ENCODE peak calls at places on chromosome 11, in eight cellular contexts. X, Z, Q, T, R, G, D and A are unnamed samples.

GRCh38 chr11:2264366-2265011 is 5.9 kb downstream of the ASCL2 start:
- DNase-seq in X (no peak), Z (no peak), Q (no peak), T (no peak), R (no peak), G (no peak), D (no peak), A (no peak)

GRCh38 chr11:93271596-93271995 is 58.9 kb upstream of the DEUP1 start:
- DNase-seq in X (no peak), Z (no peak), Q (no peak), T (no peak), R (no peak), G (no peak), D (no peak), A (no peak)

GRCh38 chr11:2139691-2140337 is 625 bp upstream of the IGF2 start:
- DNase-seq in X (no peak), Z (peak), Q (no peak), T (no peak), R (no peak), G (no peak), D (no peak), A (no peak)

GRCh38 chr11:68381716-68382115 is 69.3 kb downstream of the LRP5 start:
- DNase-seq in X (no peak), Z (no peak), Q (no peak), T (no peak), R (no peak), G (peak), D (no peak), A (no peak)

GRCh38 chr11:72685560-72686480 is 11.6 kb upstream of the PDE2A start:
- DNase-seq in X (peak), Z (no peak), Q (peak), T (peak), R (no peak), G (no peak), D (no peak), A (no peak)

GRCh38 chr11:123166095-123166559 is 28.9 kb downstream of the CLMP start:
- DNase-seq in X (no peak), Z (peak), Q (peak), T (no peak), R (no peak), G (no peak), D (no peak), A (no peak)

GRCh38 chr11:19722702-19723101 is 10.1 kb downstream of the NAV2 start:
- DNase-seq in X (no peak), Z (no peak), Q (no peak), T (no peak), R (no peak), G (no peak), D (no peak), A (no peak)

GRCh38 chr11:65855927-65856363 is 2.0 kb downstream of the CFL1 start:
- DNase-seq in X (no peak), Z (no peak), Q (no peak), T (no peak), R (no peak), G (no peak), D (no peak), A (no peak)

GRCh38 chr11:111357150-111358037 is 21.7 kb downstream of the POU2AF1 start:
- DNase-seq in X (no peak), Z (peak), Q (no peak), T (no peak), R (no peak), G (no peak), D (no peak), A (no peak)

GRCh38 chr11:104823638-104824037 is 74.6 kb downstream of the CASP12 start:
- DNase-seq in X (no peak), Z (no peak), Q (no peak), T (no peak), R (no peak), G (peak), D (no peak), A (no peak)

GRCh38 chr11:108983621-108984020 is 318.8 kb downstream of the DDX10 start:
- DNase-seq in X (no peak), Z (no peak), Q (no peak), T (no peak), R (no peak), G (no peak), D (no peak), A (no peak)

GRCh38 chr11:66744485-66745355 is 15.7 kb upstream of the SPTBN2 start:
- DNase-seq in X (peak), Z (peak), Q (peak), T (no peak), R (peak), G (peak), D (peak), A (peak)

GRCh38 chr11:2089536-2090165 is 49.5 kb downstream of the IGF2 start:
- DNase-seq in X (no peak), Z (peak), Q (peak), T (no peak), R (no peak), G (peak), D (no peak), A (no peak)

GRCh38 chr11:16293204-16293681 is 63.1 kb downstream of the SOX6 start:
- DNase-seq in X (no peak), Z (peak), Q (no peak), T (no peak), R (no peak), G (no peak), D (no peak), A (no peak)

GRCh38 chr11:15903246-15903645 is 453.1 kb downstream of the SOX6 start:
- DNase-seq in X (no peak), Z (no peak), Q (no peak), T (no peak), R (no peak), G (no peak), D (no peak), A (no peak)

GRCh38 chr11:93905384-93905783 is 55.0 kb upstream of the VSTM5 start:
- DNase-seq in X (no peak), Z (peak), Q (no peak), T (peak), R (no peak), G (no peak), D (no peak), A (no peak)

GRCh38 chr11:20589796-20590195 is 9.6 kb upstream of the SLC6A5 start:
- DNase-seq in X (no peak), Z (peak), Q (no peak), T (no peak), R (no peak), G (no peak), D (no peak), A (no peak)

GRCh38 chr11:76185931-76186401 is 20.3 kb downstream of the WNT11 start:
- DNase-seq in X (no peak), Z (no peak), Q (no peak), T (no peak), R (no peak), G (no peak), D (peak), A (no peak)

GRCh38 chr11:119741369-119742262 is 12.6 kb upstream of the NECTIN1 start:
- DNase-seq in X (peak), Z (no peak), Q (no peak), T (no peak), R (peak), G (peak), D (peak), A (no peak)

GRCh38 chr11:8932564-8933180 is at the start of gene C11orf16:
- DNase-seq in X (no peak), Z (peak), Q (no peak), T (no peak), R (no peak), G (no peak), D (no peak), A (no peak)

GRCh38 chr11:9820260-9820659 is 156.4 kb downstream of the SWAP70 start:
- DNase-seq in X (no peak), Z (peak), Q (no peak), T (no peak), R (no peak), G (no peak), D (no peak), A (no peak)

GRCh38 chr11:102981324-102981910 is 25.9 kb upstream of the MMP13 start:
- DNase-seq in X (no peak), Z (no peak), Q (no peak), T (no peak), R (no peak), G (peak), D (no peak), A (no peak)

GRCh38 chr11:72774499-72774898 is 19.3 kb downstream of the STARD10 start:
- DNase-seq in X (no peak), Z (peak), Q (no peak), T (no peak), R (no peak), G (no peak), D (no peak), A (no peak)

GRCh38 chr11:65491614-65492386 is 7.0 kb upstream of the MALAT1 start:
- DNase-seq in X (no peak), Z (peak), Q (peak), T (peak), R (no peak), G (peak), D (no peak), A (peak)

GRCh38 chr11:67071420-67072284 is 15.0 kb downstream of the RHOD start:
- DNase-seq in X (peak), Z (peak), Q (peak), T (no peak), R (peak), G (peak), D (peak), A (no peak)